ENCODE peak calls at places on chromosomes 13 and 19, in six cellular contexts. V is astrocyte of the spinal cord; S is BE2C; W is IMR-90; O is CD4-positive, CD25-positive, alpha-beta regulatory T cell; C is fibroblast of villous mesenchyme. P is an unnamed sample.

GRCh38 chr19:13160557-13160956 is 10.3 kb downstream of the IER2 start:
- DNase-seq in V (peak; percentile 27), S (no peak), W (peak; percentile 66), O (no peak), C (no peak), P (no peak)

GRCh38 chr13:87754097-87754496 is 82.9 kb downstream of the SLITRK5 start:
- DNase-seq in V (no peak), S (no peak), W (no peak), O (no peak), C (no peak), P (no peak)

GRCh38 chr19:13155472-13156284 is 5.5 kb downstream of the IER2 start:
- DNase-seq in V (peak; percentile 82), S (peak; percentile 74), W (peak; percentile 76), O (peak; percentile 72), C (peak; percentile 93), P (peak; percentile 98)

GRCh38 chr13:71866173-71867091 is 572 bp downstream of the DACH1 start:
- DNase-seq in V (no peak), S (peak; percentile 60), W (no peak), O (no peak), C (peak; percentile 7), P (peak; percentile 88)

GRCh38 chr13:23684647-23685046 is 114.4 kb downstream of the TNFRSF19 start:
- DNase-seq in V (no peak), S (no peak), W (no peak), O (no peak), C (no peak), P (no peak)

GRCh38 chr19:42378225-42378929 is 11.7 kb downstream of the CNFN start:
- DNase-seq in V (no peak), S (no peak), W (no peak), O (no peak), C (no peak), P (no peak)

GRCh38 chr19:10888421-10888866 is 17.1 kb downstream of the CARM1 start:
- DNase-seq in V (no peak), S (no peak), W (no peak), O (no peak), C (no peak), P (no peak)

GRCh38 chr19:27671876-27672275 is 1541.1 kb downstream of the UQCRFS1 start:
- DNase-seq in V (no peak), S (no peak), W (no peak), O (no peak), C (no peak), P (no peak)

GRCh38 chr13:83839158-83839557 is 43.1 kb downstream of the SLITRK1 start:
- DNase-seq in V (no peak), S (no peak), W (no peak), O (no peak), C (no peak), P (no peak)

GRCh38 chr13:110126391-110126961 is 180.5 kb downstream of the COL4A1 start:
- DNase-seq in V (peak; percentile 97), S (no peak), W (peak; percentile 98), O (no peak), C (peak; percentile 95), P (no peak)

GRCh38 chr13:51999525-51999924 is 11.7 kb downstream of the ATP7B start:
- DNase-seq in V (no peak), S (no peak), W (peak; percentile 25), O (no peak), C (no peak), P (no peak)

GRCh38 chr13:29081697-29082440 is 261.7 kb downstream of the MTUS2 start:
- DNase-seq in V (no peak), S (no peak), W (no peak), O (no peak), C (no peak), P (no peak)

GRCh38 chr13:46121597-46122163 is 16.8 kb upstream of the CPB2 start:
- DNase-seq in V (no peak), S (no peak), W (no peak), O (no peak), C (no peak), P (no peak)

GRCh38 chr19:41426952-41427646 is at the start of gene B3GNT8:
- DNase-seq in V (peak; percentile 64), S (peak; percentile 94), W (peak; percentile 34), O (no peak), C (peak; percentile 75), P (peak; percentile 94)

GRCh38 chr19:10756791-10757190 is 38.9 kb downstream of the DNM2 start:
- DNase-seq in V (no peak), S (no peak), W (no peak), O (no peak), C (no peak), P (no peak)

GRCh38 chr19:17078920-17079709 is 3.5 kb downstream of the MYO9B start:
- DNase-seq in V (peak; percentile 37), S (no peak), W (peak; percentile 31), O (no peak), C (no peak), P (no peak)

GRCh38 chr13:33582121-33582520 is 235.8 kb upstream of the RFC3 start:
- DNase-seq in V (no peak), S (no peak), W (no peak), O (no peak), C (no peak), P (no peak)

GRCh38 chr13:100797921-100798320 is 123.3 kb upstream of the TMTC4 start:
- DNase-seq in V (no peak), S (no peak), W (no peak), O (no peak), C (no peak), P (no peak)

GRCh38 chr13:89900104-89900760 is 1447.3 kb upstream of the MIR17HG start:
- DNase-seq in V (no peak), S (no peak), W (no peak), O (no peak), C (no peak), P (no peak)

GRCh38 chr13:27370305-27370853 is 54.0 kb upstream of the GTF3A start:
- DNase-seq in V (no peak), S (no peak), W (no peak), O (no peak), C (no peak), P (no peak)

GRCh38 chr13:36163809-36164308 is 32.7 kb upstream of the DCLK1 start:
- DNase-seq in V (peak; percentile 99), S (peak; percentile 59), W (peak; percentile 87), O (no peak), C (peak; percentile 55), P (no peak)

GRCh38 chr13:106472621-106473020 is 62.8 kb downstream of the EFNB2 start:
- DNase-seq in V (no peak), S (no peak), W (no peak), O (no peak), C (no peak), P (no peak)

GRCh38 chr13:31878955-31879354 is 139.6 kb downstream of the RXFP2 start:
- DNase-seq in V (no peak), S (no peak), W (no peak), O (no peak), C (no peak), P (no peak)

GRCh38 chr19:54341295-54341694 is 2.3 kb upstream of the LILRA4 start:
- DNase-seq in V (no peak), S (no peak), W (no peak), O (no peak), C (no peak), P (no peak)

GRCh38 chr13:113184568-113185440 is 23.7 kb downstream of the PCID2 start:
- DNase-seq in V (no peak), S (no peak), W (no peak), O (no peak), C (no peak), P (no peak)

GRCh38 chr13:33228645-33229445 is 56.7 kb downstream of the STARD13 start:
- DNase-seq in V (peak; percentile 85), S (no peak), W (peak; percentile 83), O (peak; percentile 46), C (peak; percentile 86), P (no peak)

GRCh38 chr13:114047358-114047881 is 73.5 kb upstream of the C13orf46 start:
- DNase-seq in V (peak; percentile 20), S (no peak), W (peak; percentile 43), O (no peak), C (peak; percentile 95), P (no peak)

GRCh38 chr13:31053098-31053497 is 108.6 kb downstream of the HSPH1 start:
- DNase-seq in V (no peak), S (no peak), W (peak; percentile 37), O (no peak), C (no peak), P (no peak)

GRCh38 chr19:49017666-49018351 is 918 bp upstream of the LHB start:
- DNase-seq in V (peak; percentile 57), S (peak; percentile 83), W (peak; percentile 45), O (peak; percentile 69), C (peak; percentile 46), P (peak; percentile 90)

GRCh38 chr13:49791214-49791752 is 1.2 kb downstream of the KPNA3 start:
- DNase-seq in V (peak; percentile 51), S (no peak), W (peak; percentile 35), O (peak; percentile 25), C (peak; percentile 36), P (no peak)

GRCh38 chr13:36431204-36432105 is 840 bp upstream of the CCNA1 start:
- DNase-seq in V (no peak), S (no peak), W (no peak), O (no peak), C (no peak), P (peak; percentile 83)

DNA sequence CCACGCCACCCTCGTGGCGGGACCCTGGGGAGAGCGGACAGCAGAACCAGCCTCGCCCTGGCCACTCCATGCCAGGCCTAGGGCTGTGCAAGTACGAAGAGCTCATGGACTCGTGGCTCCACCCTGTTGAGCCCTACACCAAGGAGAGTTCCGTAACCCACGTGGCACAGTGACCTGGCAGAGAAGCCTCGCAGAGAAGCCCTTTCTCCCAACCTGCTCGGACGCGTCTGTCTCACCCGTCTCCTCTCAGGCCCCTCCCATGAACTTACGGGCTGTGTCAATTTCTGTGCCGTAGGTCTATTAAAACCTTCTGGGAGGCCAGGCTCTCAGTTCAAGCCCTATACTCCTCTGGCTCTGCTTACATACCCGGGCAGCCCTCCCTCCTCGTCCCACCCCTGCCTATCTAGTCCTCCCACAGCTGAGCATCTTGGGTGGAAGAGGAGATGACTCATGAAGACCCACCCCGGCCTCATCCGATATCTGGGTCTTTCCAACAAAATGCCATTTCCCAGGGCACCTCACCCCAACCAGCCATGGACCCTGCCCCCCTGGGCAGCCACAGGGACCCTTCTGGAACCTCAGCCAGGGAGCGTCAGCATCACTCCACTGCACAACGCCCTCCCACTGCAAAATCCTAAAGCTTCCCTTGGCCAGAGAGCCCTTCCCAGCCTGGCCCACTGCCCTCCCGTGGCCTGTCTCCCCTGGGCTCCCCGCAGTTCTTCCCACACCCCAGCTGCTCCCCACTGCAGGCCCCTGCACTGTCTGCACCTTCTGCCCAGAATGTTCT is 2.4 kb downstream of the UBXN6 start:
- DNase-seq in V (peak; percentile 31), S (no peak), W (peak; percentile 62), O (no peak), C (peak; percentile 89), P (no peak)
- H3K4me3 ChIP-seq in V (peak overlapping the region; percentile 85), S (no peak overlapping the region), W (no peak overlapping the region), O (no peak overlapping the region), C (peak overlapping the region; percentile 72), P (no peak overlapping the region)

GRCh38 chr19:14366529-14366928 is 14.7 kb upstream of the ADGRE5 start:
- DNase-seq in V (peak; percentile 70), S (peak; percentile 62), W (peak; percentile 68), O (peak; percentile 90), C (peak; percentile 76), P (peak; percentile 94)
- H3K4me3 ChIP-seq in V (no peak overlapping the region), S (peak overlapping the region; percentile 19), W (no peak overlapping the region), O (peak overlapping the region; percentile 59), C (no peak overlapping the region), P (no peak overlapping the region)

GRCh38 chr19:47035127-47035494 is 13.3 kb downstream of the TMEM160 start:
- DNase-seq in V (no peak), S (no peak), W (no peak), O (no peak), C (no peak), P (no peak)
- H3K4me3 ChIP-seq in V (peak overlapping the region; percentile 46), S (peak overlapping the region; percentile 67), W (no peak overlapping the region), O (peak overlapping the region; percentile 73), C (peak overlapping the region; percentile 50), P (peak overlapping the region; percentile 47)

GRCh38 chr19:57709616-57710015 is 612 bp upstream of the ZNF154 start:
- DNase-seq in V (no peak), S (no peak), W (no peak), O (no peak), C (no peak), P (no peak)
- H3K4me3 ChIP-seq in V (no peak overlapping the region), S (no peak overlapping the region), W (no peak overlapping the region), O (no peak overlapping the region), C (peak overlapping the region; percentile 72), P (peak overlapping the region; percentile 63)

P was measured in spleen.